ENCODE peak calls at places on chromosomes 16 and 17, in four cellular contexts. R, T, V and B are unnamed samples.

GRCh38 chr17:48478224-48479013 is 48.4 kb upstream of the SKAP1 start:
- DNase-seq in R (no peak), V (no peak), T (no peak), B (no peak)

GRCh38 chr16:49179714-49180330 is 101.8 kb downstream of the CBLN1 start:
- DNase-seq in V (no peak), R (peak; percentile 77), T (no peak), B (no peak)

GRCh38 chr16:78183886-78184553 is 84.6 kb downstream of the WWOX start:
- DNase-seq in R (no peak), T (no peak), V (no peak), B (no peak)

GRCh38 chr17:75364078-75364477 is 41.4 kb downstream of the GRB2 start:
- DNase-seq in T (peak; percentile 74), R (no peak), V (no peak), B (no peak)

GRCh38 chr17:45775148-45775547 is 9.0 kb upstream of the CRHR1 start:
- DNase-seq in T (no peak), V (no peak), R (no peak), B (no peak)

GRCh38 chr16:79264237-79265104 is 336.1 kb downstream of the MAF start:
- DNase-seq in R (no peak), V (no peak), T (no peak), B (no peak)

GRCh38 chr17:81519284-81520020 is 6.9 kb upstream of the ACTG1 start:
- DNase-seq in V (peak; percentile 79), R (peak; percentile 90), T (peak; percentile 40), B (peak; percentile 84)

GRCh38 chr16:19899605-19899955 is 14.9 kb upstream of the GPRC5B start:
- DNase-seq in R (no peak), V (no peak), T (no peak), B (no peak)

GRCh38 chr16:66705790-66706505 is 9.4 kb upstream of the CMTM4 start:
- DNase-seq in T (no peak), V (peak; percentile 76), R (peak; percentile 77), B (peak; percentile 70)

GRCh38 chr17:59370580-59371299 is 39.3 kb downstream of the YPEL2 start:
- DNase-seq in T (no peak), R (no peak), V (no peak), B (no peak)

GRCh38 chr17:5123343-5124124 is 7.7 kb downstream of the USP6 start:
- DNase-seq in R (no peak), T (no peak), V (no peak), B (peak; percentile 26)

GRCh38 chr16:67632415-67633172 is 12.3 kb upstream of the CARMIL2 start:
- DNase-seq in V (no peak), T (no peak), R (no peak), B (no peak)

GRCh38 chr17:74442670-74443515 is 11.0 kb downstream of the GPRC5C start:
- DNase-seq in R (peak; percentile 93), V (peak; percentile 95), T (no peak), B (peak; percentile 91)

GRCh38 chr16:21277927-21278706 is at the start of gene CRYM:
- DNase-seq in R (peak; percentile 83), T (peak; percentile 30), V (peak; percentile 61), B (peak; percentile 73)

GRCh38 chr16:71387045-71387871 is 28.7 kb downstream of the CALB2 start:
- DNase-seq in V (no peak), R (no peak), T (no peak), B (no peak)

GRCh38 chr16:70589998-70590471 is 56.3 kb upstream of the IL34 start:
- DNase-seq in T (peak; percentile 58), V (no peak), R (peak; percentile 57), B (no peak)

GRCh38 chr16:88702364-88703210 is 3.6 kb downstream of the RNF166 start:
- DNase-seq in R (no peak), T (no peak), V (no peak), B (no peak)

GRCh38 chr17:36674278-36674650 is 72.9 kb downstream of the MRM1 start:
- DNase-seq in R (no peak), T (no peak), V (no peak), B (no peak)

GRCh38 chr16:70594569-70594968 is 51.8 kb upstream of the IL34 start:
- DNase-seq in R (peak; percentile 22), V (peak; percentile 91), T (peak; percentile 65), B (peak; percentile 76)

GRCh38 chr17:45388604-45389325 is 43.9 kb downstream of the ARHGAP27 start:
- DNase-seq in V (no peak), R (no peak), T (peak; percentile 32), B (no peak)

GRCh38 chr16:66211651-66212050 is 154.8 kb upstream of the CDH5 start:
- DNase-seq in T (no peak), V (no peak), R (no peak), B (no peak)

GRCh38 chr16:57906385-57907316 is 64.3 kb downstream of the CNGB1 start:
- DNase-seq in R (no peak), V (no peak), T (no peak), B (no peak)

GRCh38 chr16:54355251-54355650 is 68.7 kb upstream of the IRX3 start:
- DNase-seq in R (no peak), T (peak; percentile 60), V (no peak), B (no peak)

GRCh38 chr16:81448154-81449131 is 3.8 kb downstream of the CMIP start:
- DNase-seq in V (no peak), R (peak; percentile 91), T (peak; percentile 45), B (no peak)

GRCh38 chr16:19218581-19218980 is 50.5 kb downstream of the SYT17 start:
- DNase-seq in T (no peak), R (no peak), V (no peak), B (no peak)

GRCh38 chr16:80158766-80159165 is 382.0 kb upstream of the DYNLRB2 start:
- DNase-seq in T (peak; percentile 95), R (no peak), V (no peak), B (no peak)

GRCh38 chr17:48336986-48337385 is 93.0 kb downstream of the SKAP1 start:
- DNase-seq in V (no peak), R (no peak), T (no peak), B (no peak)

GRCh38 chr16:19749571-19750080 is 31.6 kb downstream of the IQCK start:
- DNase-seq in V (no peak), R (no peak), T (no peak), B (no peak)

GRCh38 chr16:81560979-81561657 is 116.5 kb downstream of the CMIP start:
- DNase-seq in V (no peak), T (peak; percentile 52), R (no peak), B (peak; percentile 21)

GRCh38 chr17:76427457-76428231 is 25.3 kb downstream of the UBE2O start:
- DNase-seq in V (no peak), T (no peak), R (peak; percentile 63), B (no peak)

GRCh38 chr16:70590722-70591438 is 55.5 kb upstream of the IL34 start:
- DNase-seq in R (peak; percentile 57), V (no peak), T (no peak), B (no peak)

GRCh38 chr17:40522250-40522960 is 21.0 kb upstream of the TNS4 start:
- DNase-seq in R (no peak), V (no peak), T (no peak), B (no peak)

GRCh38 chr17:9971991-9972390 is 66.9 kb upstream of the RCVRN start:
- DNase-seq in V (peak; percentile 34), R (peak; percentile 69), T (no peak), B (peak; percentile 66)

GRCh38 chr17:2511462-2512369 is at the start of gene METTL16:
- DNase-seq in V (peak; percentile 100), R (peak; percentile 98), T (peak; percentile 98), B (peak; percentile 100)

GRCh38 chr16:886802-887731 is 83.7 kb downstream of the LMF1 start:
- DNase-seq in T (no peak), R (peak; percentile 34), V (no peak), B (peak; percentile 39)
- H3K4me3 ChIP-seq in T (no peak overlapping the region), R (no peak overlapping the region), V (peak overlapping the region; percentile 12), B (no peak overlapping the region)

GRCh38 chr17:16994626-16995025 is 22.7 kb upstream of the TNFRSF13B start:
- DNase-seq in R (no peak), T (no peak), V (no peak), B (no peak)
- TF ChIP-seq CTCF in R (no peak), T (no peak), V (no peak), B (no peak)

GRCh38 chr17:42460371-42460770 is 1.7 kb downstream of the ATP6V0A1 start:
- DNase-seq in T (no peak), V (no peak), R (no peak), B (no peak)

GRCh38 chr17:42458497-42459255 is at the start of gene ATP6V0A1:
- DNase-seq in R (peak; percentile 97), T (peak; percentile 70), V (peak; percentile 96), B (peak; percentile 96)

GRCh38 chr17:42459256-42459982 is 741 bp downstream of the ATP6V0A1 start:
- DNase-seq in R (peak; percentile 74), V (peak; percentile 68), T (peak; percentile 63), B (peak; percentile 64)

GRCh38 chr17:42457107-42457787 is 1.4 kb upstream of the ATP6V0A1 start:
- DNase-seq in V (no peak), T (no peak), R (no peak), B (no peak)

DNA sequence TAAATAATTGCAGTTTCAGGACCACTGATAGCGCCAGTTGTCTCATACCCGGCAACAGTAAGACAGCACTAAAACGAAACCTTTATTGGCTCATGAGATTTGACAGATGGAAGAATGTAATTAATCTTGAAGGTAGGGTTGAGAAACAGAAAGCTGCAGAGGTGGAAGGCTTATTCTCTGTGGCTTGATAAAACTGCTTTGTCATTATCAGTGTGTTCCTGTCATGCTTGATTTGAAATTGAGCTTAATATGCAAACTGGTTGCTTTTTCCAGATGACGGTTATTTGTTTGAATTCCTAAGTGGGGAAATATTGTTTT is 1.3 kb downstream of the ATP6V0A1 start:
- DNase-seq in T (peak; percentile 54), V (no peak), R (no peak), B (no peak)
- H3K4me1 ChIP-seq in T (peaks cover 41% of the 10 kb centered on the region), V (peaks cover 46% of the 10 kb centered on the region), R (peaks cover 24% of the 10 kb centered on the region), B (peaks cover 46% of the 10 kb centered on the region)

GRCh38 chr17:37746617-37747016 is 1.8 kb upstream of the HNF1B start:
- DNase-seq in T (no peak), V (no peak), R (no peak), B (no peak)

GRCh38 chr17:37744961-37745800 is at the start of gene HNF1B:
- DNase-seq in V (peak; percentile 77), R (peak; percentile 74), T (no peak), B (peak; percentile 59)

GRCh38 chr17:37747222-37747621 is 2.4 kb upstream of the HNF1B start:
- DNase-seq in T (no peak), R (no peak), V (no peak), B (no peak)

GRCh38 chr17:37744633-37744927 is 279 bp downstream of the HNF1B start:
- DNase-seq in V (no peak), R (no peak), T (no peak), B (no peak)

DNA sequence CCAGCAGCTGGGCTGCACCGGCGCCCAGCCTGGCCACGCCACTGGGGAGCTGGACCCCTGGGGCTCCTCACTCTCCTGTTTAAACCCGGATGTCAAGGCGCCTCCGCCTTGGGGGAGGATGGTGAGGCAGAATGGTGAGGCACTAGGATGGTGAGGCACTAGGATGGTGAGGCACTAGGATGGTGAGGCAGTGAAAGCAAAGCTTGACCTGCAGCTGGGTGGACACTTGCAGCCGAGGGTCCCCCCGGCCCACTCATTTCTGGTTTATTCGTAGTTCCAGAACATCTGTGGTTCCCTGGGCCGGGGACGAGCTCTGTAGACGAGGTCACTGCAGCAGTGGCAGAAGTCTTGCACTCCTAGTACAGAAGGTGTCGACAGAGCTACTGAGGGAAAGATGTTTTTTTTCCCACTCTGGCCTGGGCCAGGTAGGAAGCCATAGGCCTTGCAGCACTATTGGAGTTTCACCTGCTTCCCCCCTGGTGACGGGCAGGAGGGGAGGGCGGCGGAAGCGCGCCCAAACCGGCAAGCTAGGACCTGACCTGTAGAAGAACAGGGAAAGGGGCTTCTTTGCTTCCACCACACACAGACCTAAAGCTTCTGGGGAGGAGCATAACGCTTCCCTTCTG is 1.1 kb upstream of the HNF1B start:
- DNase-seq in T (no peak), R (no peak), V (no peak), B (no peak)
- H3K4me3 ChIP-seq in T (no peak overlapping the region), R (peak overlapping the region; percentile 44), V (peak overlapping the region; percentile 42), B (peak overlapping the region; percentile 56)